ENCODE peak calls at places on chromosomes 11 and 22, in seven cellular contexts. One of them, this sample, is unnamed.
A peak's percentile ranks its signal among the peaks of the same experiment; 100 is the strongest.

GRCh38 chr11:11349870-11350325 is 3.2 kb downstream of the CSNK2A3 start:
- DNase-seq in left ventricle myocardium inferior: no peak
- DNase-seq in astrocyte of the spinal cord: peak; percentile 71
- DNase-seq in type B pancreatic cell: no peak
- DNase-seq in progenitor cell of endocrine pancreas: no peak
- DNase-seq in foreskin fibroblast: peak; percentile 86
- DNase-seq in ovary: no peak
- DNase-seq in this sample: no peak

GRCh38 chr11:15313862-15314261 is 199.1 kb downstream of the INSC start:
- DNase-seq in ovary: no peak
- DNase-seq in left ventricle myocardium inferior: no peak
- DNase-seq in foreskin fibroblast: no peak
- DNase-seq in astrocyte of the spinal cord: no peak
- DNase-seq in type B pancreatic cell: no peak
- DNase-seq in progenitor cell of endocrine pancreas: no peak
- DNase-seq in this sample: no peak

GRCh38 chr11:47616726-47617416 is 22.7 kb upstream of the C1QTNF4 start:
- DNase-seq in astrocyte of the spinal cord: peak; percentile 82
- DNase-seq in progenitor cell of endocrine pancreas: no peak
- DNase-seq in ovary: peak; percentile 70
- DNase-seq in type B pancreatic cell: no peak
- DNase-seq in foreskin fibroblast: peak; percentile 88
- DNase-seq in left ventricle myocardium inferior: no peak
- DNase-seq in this sample: peak; percentile 56

GRCh38 chr11:69640995-69641581 is at the start of gene CCND1:
- DNase-seq in astrocyte of the spinal cord: peak; percentile 93
- DNase-seq in left ventricle myocardium inferior: peak; percentile 76
- DNase-seq in ovary: no peak
- DNase-seq in progenitor cell of endocrine pancreas: peak; percentile 69
- DNase-seq in foreskin fibroblast: peak; percentile 96
- DNase-seq in type B pancreatic cell: peak; percentile 88
- DNase-seq in this sample: no peak

GRCh38 chr11:61507962-61508824 is at the start of gene LRRC10B:
- DNase-seq in foreskin fibroblast: peak; percentile 56
- DNase-seq in progenitor cell of endocrine pancreas: peak; percentile 45
- DNase-seq in astrocyte of the spinal cord: no peak
- DNase-seq in ovary: no peak
- DNase-seq in left ventricle myocardium inferior: no peak
- DNase-seq in type B pancreatic cell: peak; percentile 80
- DNase-seq in this sample: peak; percentile 89

GRCh38 chr22:42817556-42817955 is 39.5 kb downstream of the ARFGAP3 start:
- DNase-seq in ovary: no peak
- DNase-seq in astrocyte of the spinal cord: no peak
- DNase-seq in progenitor cell of endocrine pancreas: no peak
- DNase-seq in type B pancreatic cell: no peak
- DNase-seq in left ventricle myocardium inferior: no peak
- DNase-seq in foreskin fibroblast: no peak
- DNase-seq in this sample: no peak

GRCh38 chr22:37634505-37635002 is 4.9 kb upstream of the SH3BP1 start:
- DNase-seq in ovary: no peak
- DNase-seq in progenitor cell of endocrine pancreas: no peak
- DNase-seq in astrocyte of the spinal cord: peak; percentile 22
- DNase-seq in foreskin fibroblast: peak; percentile 38
- DNase-seq in left ventricle myocardium inferior: no peak
- DNase-seq in type B pancreatic cell: no peak
- DNase-seq in this sample: no peak

GRCh38 chr11:69530278-69531070 is 49.0 kb downstream of the LINC01488 start:
- DNase-seq in type B pancreatic cell: no peak
- DNase-seq in foreskin fibroblast: no peak
- DNase-seq in astrocyte of the spinal cord: no peak
- DNase-seq in progenitor cell of endocrine pancreas: no peak
- DNase-seq in left ventricle myocardium inferior: no peak
- DNase-seq in ovary: no peak
- DNase-seq in this sample: no peak

GRCh38 chr11:123184531-123184930 is 10.5 kb downstream of the CLMP start:
- DNase-seq in type B pancreatic cell: no peak
- DNase-seq in progenitor cell of endocrine pancreas: no peak
- DNase-seq in foreskin fibroblast: no peak
- DNase-seq in astrocyte of the spinal cord: no peak
- DNase-seq in ovary: no peak
- DNase-seq in left ventricle myocardium inferior: no peak
- DNase-seq in this sample: no peak

GRCh38 chr22:25282671-25283561 is 63.5 kb downstream of the CRYBB2 start:
- DNase-seq in left ventricle myocardium inferior: no peak
- DNase-seq in ovary: no peak
- DNase-seq in astrocyte of the spinal cord: no peak
- DNase-seq in foreskin fibroblast: no peak
- DNase-seq in type B pancreatic cell: peak; percentile 69
- DNase-seq in progenitor cell of endocrine pancreas: peak; percentile 14
- DNase-seq in this sample: peak; percentile 23
- TF ChIP-seq CTCF in left ventricle myocardium inferior: no peak
- TF ChIP-seq CTCF in ovary: no peak
- TF ChIP-seq CTCF in astrocyte of the spinal cord: no peak
- TF ChIP-seq CTCF in foreskin fibroblast: no peak
- TF ChIP-seq CTCF in type B pancreatic cell: no peak
- TF ChIP-seq CTCF in progenitor cell of endocrine pancreas: peak; percentile 25
- TF ChIP-seq CTCF in this sample: no peak

DNA sequence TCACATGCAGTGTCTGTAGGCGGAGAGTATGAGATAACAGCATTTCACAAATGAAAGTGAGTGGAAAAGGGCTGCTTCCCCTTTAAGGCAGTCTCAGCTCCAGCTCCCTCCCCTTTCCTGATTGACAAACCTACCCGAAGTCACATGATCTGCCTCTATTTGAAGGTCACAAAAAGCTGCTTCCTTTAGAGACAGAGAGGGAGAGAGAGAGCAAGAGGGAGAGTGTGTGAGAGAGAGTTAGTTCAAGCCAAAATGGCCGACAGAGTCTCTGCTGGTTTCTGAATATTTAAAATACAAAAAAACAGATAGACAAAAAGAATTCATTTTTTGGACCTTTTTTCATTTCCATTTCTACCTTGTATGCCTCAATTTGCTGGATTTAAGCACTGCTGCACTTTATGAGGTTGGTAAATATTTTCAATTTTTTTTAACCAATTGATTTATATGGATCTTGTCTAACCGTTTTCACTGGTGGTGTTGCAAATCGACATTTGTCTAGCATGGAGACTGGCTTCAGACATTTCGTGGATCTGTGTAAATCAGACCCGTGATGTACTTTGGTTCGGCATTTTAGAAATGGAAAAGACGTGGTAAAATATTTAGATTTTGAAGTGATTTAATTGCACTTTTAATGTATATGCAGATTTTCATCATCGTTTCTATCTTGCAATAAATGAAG is at the start of gene TNRC6B:
- DNase-seq in astrocyte of the spinal cord: peak; percentile 97
- DNase-seq in left ventricle myocardium inferior: peak; percentile 31
- DNase-seq in foreskin fibroblast: peak; percentile 96
- DNase-seq in progenitor cell of endocrine pancreas: peak; percentile 43
- DNase-seq in type B pancreatic cell: no peak
- DNase-seq in ovary: peak; percentile 68
- DNase-seq in this sample: no peak
- TF ChIP-seq CTCF in astrocyte of the spinal cord: no peak
- TF ChIP-seq CTCF in left ventricle myocardium inferior: no peak
- TF ChIP-seq CTCF in foreskin fibroblast: no peak
- TF ChIP-seq CTCF in progenitor cell of endocrine pancreas: no peak
- TF ChIP-seq CTCF in type B pancreatic cell: no peak
- TF ChIP-seq CTCF in ovary: no peak
- TF ChIP-seq CTCF in this sample: no peak

GRCh38 chr11:89625171-89625570 is 84.9 kb upstream of the TRIM77 start:
- DNase-seq in astrocyte of the spinal cord: no peak
- DNase-seq in left ventricle myocardium inferior: no peak
- DNase-seq in foreskin fibroblast: no peak
- DNase-seq in ovary: no peak
- DNase-seq in type B pancreatic cell: no peak
- DNase-seq in progenitor cell of endocrine pancreas: no peak
- DNase-seq in this sample: no peak
- TF ChIP-seq CTCF in astrocyte of the spinal cord: peak; percentile 38
- TF ChIP-seq CTCF in left ventricle myocardium inferior: no peak
- TF ChIP-seq CTCF in foreskin fibroblast: no peak
- TF ChIP-seq CTCF in ovary: no peak
- TF ChIP-seq CTCF in type B pancreatic cell: peak; percentile 61
- TF ChIP-seq CTCF in progenitor cell of endocrine pancreas: peak; percentile 40
- TF ChIP-seq CTCF in this sample: peak; percentile 6

GRCh38 chr22:41197046-41197807 is 7.9 kb upstream of the L3MBTL2 start:
- DNase-seq in foreskin fibroblast: peak; percentile 84
- DNase-seq in ovary: peak; percentile 84
- DNase-seq in left ventricle myocardium inferior: peak; percentile 87
- DNase-seq in progenitor cell of endocrine pancreas: peak; percentile 70
- DNase-seq in type B pancreatic cell: peak; percentile 87
- DNase-seq in astrocyte of the spinal cord: peak; percentile 39
- DNase-seq in this sample: peak; percentile 70
- TF ChIP-seq CTCF in foreskin fibroblast: no peak
- TF ChIP-seq CTCF in ovary: no peak
- TF ChIP-seq CTCF in left ventricle myocardium inferior: peak; percentile 29
- TF ChIP-seq CTCF in progenitor cell of endocrine pancreas: peak; percentile 15
- TF ChIP-seq CTCF in type B pancreatic cell: no peak
- TF ChIP-seq CTCF in astrocyte of the spinal cord: peak; percentile 30
- TF ChIP-seq CTCF in this sample: peak; percentile 24

GRCh38 chr22:19912236-19912999 is 29.2 kb upstream of the COMT start:
- DNase-seq in left ventricle myocardium inferior: no peak
- DNase-seq in ovary: no peak
- DNase-seq in foreskin fibroblast: no peak
- DNase-seq in astrocyte of the spinal cord: no peak
- DNase-seq in progenitor cell of endocrine pancreas: no peak
- DNase-seq in type B pancreatic cell: no peak
- DNase-seq in this sample: no peak
- TF ChIP-seq CTCF in left ventricle myocardium inferior: no peak
- TF ChIP-seq CTCF in ovary: no peak
- TF ChIP-seq CTCF in foreskin fibroblast: no peak
- TF ChIP-seq CTCF in astrocyte of the spinal cord: peak; percentile 9
- TF ChIP-seq CTCF in progenitor cell of endocrine pancreas: peak; percentile 24
- TF ChIP-seq CTCF in type B pancreatic cell: no peak
- TF ChIP-seq CTCF in this sample: peak; percentile 15

DNA sequence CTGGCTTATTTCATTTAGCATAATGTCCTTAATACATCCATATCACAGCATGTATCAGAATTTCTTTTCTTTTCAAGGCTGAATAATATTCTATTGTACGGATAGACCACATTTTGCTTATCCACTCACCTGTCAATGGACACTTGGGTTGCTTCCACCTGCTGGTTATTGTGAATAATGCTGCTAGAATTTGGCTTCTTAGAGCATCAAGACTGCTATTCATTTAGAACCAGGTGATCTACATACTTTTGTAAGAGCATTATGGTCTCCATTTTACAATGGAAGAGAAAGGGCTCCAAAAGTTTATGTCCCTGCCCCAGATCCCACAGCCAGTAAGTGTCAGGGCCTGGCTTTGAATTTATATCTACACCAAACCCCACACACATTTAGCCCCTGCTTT is 100.7 kb upstream of the CD82 start:
- DNase-seq in left ventricle myocardium inferior: no peak
- DNase-seq in progenitor cell of endocrine pancreas: no peak
- DNase-seq in foreskin fibroblast: no peak
- DNase-seq in ovary: no peak
- DNase-seq in type B pancreatic cell: no peak
- DNase-seq in astrocyte of the spinal cord: no peak
- DNase-seq in this sample: no peak
- TF ChIP-seq CTCF in left ventricle myocardium inferior: no peak
- TF ChIP-seq CTCF in progenitor cell of endocrine pancreas: no peak
- TF ChIP-seq CTCF in foreskin fibroblast: no peak
- TF ChIP-seq CTCF in ovary: no peak
- TF ChIP-seq CTCF in type B pancreatic cell: peak; percentile 36
- TF ChIP-seq CTCF in astrocyte of the spinal cord: no peak
- TF ChIP-seq CTCF in this sample: no peak

GRCh38 chr11:4886186-4886585 is 4.5 kb downstream of the OR51T1 start:
- DNase-seq in astrocyte of the spinal cord: no peak
- DNase-seq in type B pancreatic cell: no peak
- DNase-seq in ovary: no peak
- DNase-seq in progenitor cell of endocrine pancreas: no peak
- DNase-seq in foreskin fibroblast: no peak
- DNase-seq in left ventricle myocardium inferior: no peak
- DNase-seq in this sample: no peak

GRCh38 chr11:4890279-4890678 is 8.6 kb downstream of the OR51T1 start:
- DNase-seq in left ventricle myocardium inferior: no peak
- DNase-seq in progenitor cell of endocrine pancreas: no peak
- DNase-seq in astrocyte of the spinal cord: no peak
- DNase-seq in type B pancreatic cell: no peak
- DNase-seq in foreskin fibroblast: peak; percentile 8
- DNase-seq in ovary: no peak
- DNase-seq in this sample: no peak

GRCh38 chr11:4887591-4887990 is 5.9 kb downstream of the OR51T1 start:
- DNase-seq in left ventricle myocardium inferior: no peak
- DNase-seq in astrocyte of the spinal cord: no peak
- DNase-seq in ovary: no peak
- DNase-seq in foreskin fibroblast: no peak
- DNase-seq in progenitor cell of endocrine pancreas: no peak
- DNase-seq in type B pancreatic cell: no peak
- DNase-seq in this sample: no peak

DNA sequence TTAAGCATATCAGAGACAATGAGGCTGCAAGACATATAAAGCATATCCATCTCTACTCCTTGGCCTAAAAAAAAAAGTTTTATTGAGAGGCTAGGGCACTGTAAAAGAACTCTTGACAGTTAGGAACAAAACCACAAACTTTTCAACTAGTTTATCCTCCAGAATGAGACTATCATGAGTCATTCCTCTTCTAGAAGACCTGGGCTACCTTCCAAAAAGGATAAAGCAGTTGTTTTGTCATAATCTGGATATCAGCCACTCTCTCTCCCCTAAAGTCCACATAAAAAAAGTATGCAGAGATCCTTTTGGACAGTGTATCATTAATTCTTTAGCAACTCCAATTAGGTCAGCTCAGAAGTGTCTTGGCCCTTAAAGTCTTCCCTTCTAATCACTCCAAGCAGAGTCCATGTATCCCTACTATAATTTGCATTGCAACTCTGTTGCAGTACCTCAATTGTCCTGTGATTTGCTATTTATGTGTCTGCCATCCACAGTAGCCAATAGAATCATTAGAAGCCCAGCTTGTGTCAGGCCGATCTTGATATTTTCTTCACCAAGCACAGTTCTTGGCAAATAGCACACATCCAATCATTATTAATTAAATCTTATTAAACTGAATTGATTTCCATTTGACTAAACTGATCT is 10.4 kb downstream of the OR51T1 start:
- DNase-seq in ovary: no peak
- DNase-seq in foreskin fibroblast: peak; percentile 78
- DNase-seq in astrocyte of the spinal cord: peak; percentile 94
- DNase-seq in progenitor cell of endocrine pancreas: no peak
- DNase-seq in type B pancreatic cell: no peak
- DNase-seq in left ventricle myocardium inferior: no peak
- DNase-seq in this sample: no peak
- TF ChIP-seq CTCF in ovary: no peak
- TF ChIP-seq CTCF in foreskin fibroblast: peak; percentile 4
- TF ChIP-seq CTCF in astrocyte of the spinal cord: peak; percentile 30
- TF ChIP-seq CTCF in progenitor cell of endocrine pancreas: peak; percentile 25
- TF ChIP-seq CTCF in type B pancreatic cell: peak; percentile 49
- TF ChIP-seq CTCF in left ventricle myocardium inferior: no peak
- TF ChIP-seq CTCF in this sample: no peak

DNA sequence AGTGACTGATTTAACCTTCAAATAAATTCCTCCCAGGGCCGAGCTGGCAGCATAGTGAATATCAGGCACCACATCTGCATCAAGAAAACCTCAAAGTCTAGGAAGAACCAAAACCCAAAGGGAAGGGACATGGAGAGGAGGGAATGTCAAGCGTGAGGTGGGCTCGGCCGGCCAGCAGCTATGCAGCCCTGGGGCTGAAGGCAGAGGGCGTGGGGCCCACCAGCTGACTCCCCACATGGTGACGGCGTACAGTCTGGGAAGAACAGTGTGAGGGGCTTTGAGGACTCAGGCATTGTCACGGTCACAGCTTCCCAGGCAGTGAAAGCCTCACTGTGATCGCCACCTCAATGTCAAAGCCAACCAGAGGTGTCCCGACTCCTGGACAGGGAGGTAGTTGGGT is 412.5 kb downstream of the SHANK2 start:
- DNase-seq in astrocyte of the spinal cord: no peak
- DNase-seq in progenitor cell of endocrine pancreas: no peak
- DNase-seq in foreskin fibroblast: no peak
- DNase-seq in ovary: no peak
- DNase-seq in type B pancreatic cell: no peak
- DNase-seq in left ventricle myocardium inferior: no peak
- DNase-seq in this sample: no peak
- TF ChIP-seq CTCF in astrocyte of the spinal cord: no peak
- TF ChIP-seq CTCF in progenitor cell of endocrine pancreas: no peak
- TF ChIP-seq CTCF in foreskin fibroblast: no peak
- TF ChIP-seq CTCF in ovary: no peak
- TF ChIP-seq CTCF in type B pancreatic cell: no peak
- TF ChIP-seq CTCF in left ventricle myocardium inferior: no peak
- TF ChIP-seq CTCF in this sample: no peak

This sample was measured in D721Med.